ENCODE peak calls at places on chromosomes 6 and 20, in seven cellular contexts. I is mesenchymal stem cell, R is mesendoderm, Q is neuronal stem cell, X is IMR-90, W is H9, C is trophoblast cell. H is an unnamed sample.

GRCh38 chr6:52953911-52954839 is 40.9 kb downstream of the GSTA4 start:
- DNase-seq in I (no peak), Q (no peak), W (no peak), R (no peak), C (no peak), X (no peak), H (no peak)

GRCh38 chr20:59835057-59835447 is 98.4 kb downstream of the SYCP2 start:
- DNase-seq in W (no peak), Q (no peak), I (no peak), X (no peak), R (no peak), C (no peak), H (peak)

GRCh38 chr20:38369387-38369786 is 23.1 kb downstream of the LBP start:
- DNase-seq in C (no peak), I (no peak), Q (no peak), R (peak), X (no peak), W (no peak), H (no peak)

GRCh38 chr6:80269331-80269730 is 162.9 kb downstream of the BCKDHB start:
- DNase-seq in Q (no peak), I (no peak), W (no peak), X (no peak), R (no peak), C (no peak), H (no peak)

GRCh38 chr6:83155794-83156193 is 37.3 kb downstream of the PGM3 start:
- DNase-seq in X (no peak), C (no peak), W (no peak), Q (no peak), R (no peak), I (no peak), H (no peak)

GRCh38 chr6:159693128-159693893 is at the start of gene SOD2:
- DNase-seq in C (peak), X (peak), W (peak), Q (peak), I (peak), R (peak), H (peak)

GRCh38 chr6:52160468-52161104 is 25.6 kb upstream of the IL17A start:
- DNase-seq in Q (no peak), C (no peak), X (no peak), W (no peak), R (no peak), I (no peak), H (no peak)

GRCh38 chr6:111979633-111980032 is 74.3 kb upstream of the CCN6 start:
- DNase-seq in Q (no peak), W (no peak), X (no peak), I (no peak), C (no peak), R (no peak), H (no peak)

GRCh38 chr6:122735618-122736017 is 43.9 kb upstream of the FABP7 start:
- DNase-seq in R (no peak), C (peak), I (no peak), Q (no peak), W (no peak), X (no peak), H (no peak)

GRCh38 chr20:37901667-37902503 is 1.0 kb upstream of the VSTM2L start:
- DNase-seq in W (peak), X (peak), Q (no peak), C (peak), R (peak), I (peak), H (peak)

GRCh38 chr6:13877116-13877515 is 47.6 kb upstream of the RNF182 start:
- DNase-seq in W (no peak), I (no peak), R (no peak), X (peak), Q (no peak), C (no peak), H (no peak)

GRCh38 chr6:157552171-157552747 is 171.3 kb downstream of the ZDHHC14 start:
- DNase-seq in W (peak), X (no peak), Q (peak), R (peak), I (no peak), C (no peak), H (peak)
- H4K8ac ChIP-seq in W (no peak), X (no peak), Q (no peak), R (no peak), I (no peak), C (no peak), H (no peak)

GRCh38 chr20:18822832-18823231 is 9.2 kb downstream of the SCP2D1 start:
- DNase-seq in Q (no peak), W (no peak), C (no peak), R (no peak), I (no peak), X (no peak), H (no peak)
- H3K4me2 ChIP-seq in Q (no peak), W (no peak), C (no peak), R (no peak), I (no peak), X (no peak), H (no peak)

GRCh38 chr20:12265662-12266061 is 348.0 kb downstream of the BTBD3 start:
- DNase-seq in R (no peak), Q (no peak), W (no peak), X (no peak), C (no peak), I (no peak), H (no peak)

GRCh38 chr20:12269579-12269978 is 351.9 kb downstream of the BTBD3 start:
- DNase-seq in R (no peak), I (no peak), Q (no peak), X (no peak), C (no peak), W (no peak), H (no peak)

GRCh38 chr20:12276011-12276673 is 358.4 kb downstream of the BTBD3 start:
- DNase-seq in I (no peak), R (peak), Q (no peak), X (no peak), W (no peak), C (peak), H (no peak)

DNA sequence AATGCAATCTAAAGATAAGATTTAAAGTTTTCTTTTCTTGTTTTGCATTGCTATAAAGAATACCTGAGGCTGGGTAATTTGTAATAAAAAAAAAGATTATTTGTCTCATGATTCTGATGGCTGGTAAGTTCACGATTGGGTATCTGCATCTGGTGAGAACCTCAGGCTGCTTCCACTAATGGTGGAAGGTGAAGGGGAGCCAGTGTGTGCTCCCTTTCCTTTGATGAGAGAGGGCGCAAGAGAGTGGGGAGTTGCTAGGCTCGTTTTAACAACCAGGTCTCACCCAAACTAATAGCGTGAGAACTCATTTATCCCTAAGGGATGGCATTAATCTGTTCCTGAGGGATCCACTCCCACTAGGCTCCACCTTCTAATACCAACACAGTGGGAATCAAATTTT is 353.2 kb downstream of the BTBD3 start:
- DNase-seq in C (no peak), W (peak), R (peak), Q (no peak), I (no peak), X (no peak), H (no peak)
- H4K8ac ChIP-seq in C (no peak), W (no peak), R (no peak), Q (no peak), I (no peak), X (no peak), H (no peak)

DNA sequence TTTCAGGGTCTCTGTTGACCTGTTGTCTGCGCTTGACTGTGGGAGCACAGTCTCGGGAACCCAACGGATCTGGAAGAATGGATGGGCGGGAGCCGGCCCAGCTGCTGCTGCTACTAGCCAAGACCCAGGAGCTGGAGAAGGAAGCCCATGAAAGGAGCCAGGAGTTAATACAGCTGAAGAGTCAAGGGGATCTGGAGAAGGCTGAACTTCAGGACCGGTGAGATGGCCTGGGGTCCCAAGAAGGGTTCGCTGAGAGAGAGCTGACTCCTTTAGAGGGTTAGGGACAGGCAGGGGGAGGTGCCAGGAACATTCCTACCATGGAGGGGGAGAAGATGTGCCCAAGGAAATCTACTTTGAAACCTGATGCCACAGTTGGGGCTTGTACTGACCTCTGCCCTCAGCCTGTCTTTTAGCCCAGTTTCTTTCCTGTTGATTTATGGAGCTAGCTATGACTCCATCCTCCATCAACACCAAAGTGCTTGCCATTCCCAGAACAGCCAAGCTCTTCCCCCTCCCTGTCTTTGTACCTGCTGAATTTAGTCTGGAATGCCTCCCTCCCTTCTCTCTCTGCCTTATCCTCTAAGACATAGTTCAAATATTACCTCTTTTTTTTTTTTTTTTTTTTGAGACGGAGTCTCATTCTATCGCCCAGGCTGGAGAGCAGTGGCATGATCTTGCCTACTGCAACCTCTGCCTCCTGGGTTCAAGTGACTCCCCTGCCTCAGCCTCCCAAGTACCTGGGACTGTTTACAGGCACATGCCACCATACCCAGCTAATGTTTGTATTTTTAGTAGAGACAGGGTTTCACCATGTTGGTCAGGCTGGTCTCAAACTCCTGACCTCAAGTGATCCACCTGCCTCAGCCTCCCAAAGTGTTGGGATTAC is 12.2 kb downstream of the CEP250 start:
- DNase-seq in Q (peak), C (no peak), X (peak), R (peak), I (peak), W (no peak), H (no peak)
- H3K4me2 ChIP-seq in Q (peak), C (peak), X (peak), R (no peak), I (no peak), W (no peak), H (no peak)

DNA sequence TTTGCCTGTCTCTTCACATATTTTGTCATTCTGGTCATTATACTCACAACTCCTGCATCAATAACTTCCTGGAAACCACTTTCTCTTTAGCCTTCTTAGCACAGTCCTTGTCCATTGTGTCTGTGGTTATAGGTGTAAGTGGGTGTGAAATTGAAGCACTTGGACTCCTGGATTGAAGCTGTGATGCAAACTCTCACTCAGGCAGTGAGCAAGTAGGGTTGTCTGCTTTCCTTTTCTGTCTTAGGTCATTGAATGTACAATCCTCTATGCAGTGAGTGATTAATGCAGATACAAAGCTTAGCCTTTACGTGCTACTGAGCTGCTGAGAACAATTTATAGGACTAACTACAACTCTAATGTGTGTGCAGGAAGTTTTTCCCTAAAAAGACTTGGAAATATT is 54.8 kb downstream of the ADGRB3 start:
- DNase-seq in R (no peak), C (no peak), Q (no peak), W (no peak), X (no peak), I (peak), H (no peak)
- H4K8ac ChIP-seq in R (no peak), C (no peak), Q (no peak), W (no peak), X (no peak), I (no peak), H (no peak)

DNA sequence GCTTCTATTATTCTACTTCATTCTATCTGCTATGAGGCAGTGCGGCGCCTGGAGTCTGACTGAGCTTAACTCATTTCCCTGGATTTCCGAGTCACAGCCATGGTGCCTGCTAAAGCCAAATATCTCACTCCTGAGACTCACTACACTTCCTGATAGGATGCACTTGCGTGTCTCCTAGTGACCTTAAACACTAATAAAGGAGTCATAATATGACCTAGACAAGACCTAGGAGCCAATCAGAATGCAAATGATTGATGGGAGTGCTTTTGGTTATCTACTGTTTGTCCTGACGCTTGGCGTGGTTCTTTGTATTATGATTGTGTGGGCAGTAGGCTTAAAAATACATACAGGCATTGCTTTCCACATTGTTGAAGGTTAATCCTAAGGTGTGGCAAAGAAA is 161.2 kb upstream of the HEY2 start:
- DNase-seq in R (peak), I (no peak), Q (no peak), W (no peak), X (no peak), C (no peak), H (no peak)
- H3K4me2 ChIP-seq in R (no peak), I (no peak), Q (no peak), W (no peak), X (no peak), C (no peak), H (no peak)

GRCh38 chr6:78771619-78772018 is 95.7 kb upstream of the IRAK1BP1 start:
- DNase-seq in W (no peak), I (no peak), X (no peak), R (no peak), Q (no peak), C (no peak), H (no peak)

GRCh38 chr6:78768242-78768641 is 99.1 kb upstream of the IRAK1BP1 start:
- DNase-seq in I (no peak), Q (no peak), C (no peak), W (no peak), X (no peak), R (no peak), H (no peak)

GRCh38 chr6:78770766-78771165 is 96.6 kb upstream of the IRAK1BP1 start:
- DNase-seq in C (no peak), X (no peak), Q (no peak), I (no peak), R (peak), W (no peak), H (no peak)
- H4K8ac ChIP-seq in C (no peak), X (no peak), Q (no peak), I (no peak), R (no peak), W (no peak), H (no peak)